ENCODE peak calls at places on chromosomes 7 and 10, in ten cellular contexts. Z is activated naive CD8-positive, alpha-beta T cell treated with anti-CD3 and anti-CD28 coated beads, Interleukin-2, amount 50 U/mL, for 16 hours; N is DMS53; T is trophoblast cell; O is NCI-H226; H is pancreas; V is left ventricle myocardium inferior; X is WTC11; S is bronchial epithelial cell; W is stimulated activated CD8-positive, alpha-beta memory T cell treated with anti-CD3 and anti-CD28 coated beads, Interleukin-4, amount 100 ng/mL, for 1 hour. L is an unnamed sample.

GRCh38 chr10:132588301-132589013 is 50.9 kb downstream of the INPP5A start:
- DNase-seq in W (no peak), S (no peak), H (peak), Z (no peak), X (peak), O (no peak), V (peak), N (no peak), T (peak), L (peak)

GRCh38 chr10:49549640-49550346 is 10.9 kb upstream of the ERCC6 start:
- DNase-seq in X (no peak), O (no peak), N (no peak), H (no peak), S (peak), Z (no peak), V (no peak), T (no peak), W (no peak), L (no peak)

GRCh38 chr10:19461588-19461987 is 354.6 kb upstream of the PLXDC2 start:
- DNase-seq in X (no peak), T (no peak), Z (no peak), H (no peak), N (no peak), W (no peak), S (no peak), V (no peak), O (no peak), L (no peak)

GRCh38 chr10:72009430-72010081 is 45.4 kb downstream of the CHST3 start:
- DNase-seq in W (no peak), N (no peak), H (peak), Z (no peak), T (peak), O (peak), X (no peak), V (peak), S (peak), L (peak)

GRCh38 chr10:47038881-47039557 is 127.8 kb downstream of the PTPN20 start:
- DNase-seq in H (no peak), N (no peak), X (peak), T (peak), Z (no peak), V (no peak), O (no peak), W (no peak), S (no peak), L (no peak)

GRCh38 chr10:75982611-75983369 is 551.4 kb downstream of the LRMDA start:
- DNase-seq in S (peak), T (no peak), N (no peak), O (no peak), Z (no peak), H (no peak), W (no peak), V (no peak), X (no peak), L (no peak)

GRCh38 chr7:36894190-36894589 is 169.9 kb upstream of the AOAH start:
- DNase-seq in H (no peak), Z (no peak), W (no peak), V (no peak), X (no peak), O (no peak), N (no peak), S (no peak), T (no peak), L (no peak)

GRCh38 chr7:136741941-136742340 is 126.5 kb upstream of the CHRM2 start:
- DNase-seq in S (peak), N (no peak), H (no peak), T (no peak), W (no peak), O (no peak), V (no peak), X (no peak), Z (no peak), L (no peak)

GRCh38 chr7:78090616-78091015 is 292.0 kb downstream of the PHTF2 start:
- DNase-seq in T (no peak), W (no peak), S (peak), O (peak), X (no peak), H (no peak), N (peak), Z (no peak), V (no peak), L (no peak)

GRCh38 chr7:17991866-17992648 is 35.6 kb downstream of the PRPS1L1 start:
- DNase-seq in H (peak), Z (no peak), O (no peak), S (no peak), W (no peak), X (peak), T (peak), V (no peak), N (no peak), L (no peak)

GRCh38 chr10:103465411-103466179 is 6.9 kb upstream of the CALHM1 start:
- DNase-seq in X (no peak), N (no peak), Z (no peak), S (no peak), V (no peak), T (no peak), W (no peak), O (no peak), H (no peak), L (no peak)

GRCh38 chr7:145848691-145849090 is 267.9 kb upstream of the CNTNAP2 start:
- DNase-seq in X (peak), S (no peak), N (peak), H (no peak), T (no peak), V (no peak), W (no peak), O (no peak), Z (no peak), L (no peak)

GRCh38 chr10:63286340-63286739 is 153.2 kb downstream of the NRBF2 start:
- DNase-seq in X (no peak), O (no peak), T (no peak), W (no peak), N (no peak), S (no peak), Z (no peak), H (no peak), V (no peak), L (no peak)

GRCh38 chr7:159121476-159121875 is 23.2 kb downstream of the VIPR2 start:
- DNase-seq in N (no peak), Z (no peak), H (no peak), W (no peak), V (no peak), S (no peak), X (no peak), T (no peak), O (no peak), L (no peak)

GRCh38 chr10:71517310-71518159 is 120.8 kb downstream of the CDH23 start:
- DNase-seq in Z (no peak), O (no peak), V (no peak), H (no peak), T (no peak), X (no peak), S (no peak), W (no peak), N (no peak), L (no peak)

GRCh38 chr7:153188630-153189029 is 429.1 kb downstream of the ACTR3B start:
- DNase-seq in H (no peak), T (peak), Z (no peak), O (no peak), V (no peak), X (no peak), S (no peak), W (no peak), N (no peak), L (no peak)

GRCh38 chr10:34813626-34814227 is 1.4 kb downstream of the PARD3 start:
- DNase-seq in X (no peak), S (peak), T (peak), O (peak), W (no peak), Z (no peak), H (peak), V (no peak), N (peak), L (peak)

GRCh38 chr7:42174391-42174848 is 62.6 kb downstream of the GLI3 start:
- DNase-seq in Z (no peak), N (no peak), S (no peak), W (no peak), X (no peak), H (no peak), V (no peak), T (no peak), O (no peak), L (no peak)

GRCh38 chr10:88372881-88373592 is 210.1 kb downstream of the RNLS start:
- DNase-seq in N (no peak), H (no peak), Z (no peak), S (no peak), V (no peak), O (no peak), T (no peak), W (no peak), X (no peak), L (no peak)

GRCh38 chr10:79475877-79476276 is 30.5 kb upstream of the ZCCHC24 start:
- DNase-seq in Z (no peak), S (peak), V (no peak), X (no peak), O (no peak), W (no peak), N (no peak), T (no peak), H (no peak), L (no peak)

GRCh38 chr10:61662794-61663259 is at the start of gene CABCOCO1:
- DNase-seq in O (peak), Z (no peak), W (no peak), X (peak), H (peak), N (peak), T (peak), S (peak), V (peak), L (peak)

GRCh38 chr7:143882020-143882610 is 19.9 kb downstream of the TCAF1 start:
- DNase-seq in N (peak), O (no peak), S (no peak), W (no peak), X (peak), V (peak), H (peak), Z (no peak), T (no peak), L (peak)

GRCh38 chr10:51129946-51130554 is 55.8 kb downstream of the PRKG1 start:
- DNase-seq in O (no peak), V (no peak), N (peak), S (peak), X (no peak), H (no peak), T (no peak), Z (no peak), W (no peak), L (no peak)

GRCh38 chr7:136339464-136339863 is 362.3 kb upstream of the MTPN start:
- DNase-seq in V (no peak), O (no peak), Z (no peak), S (no peak), W (no peak), X (no peak), T (no peak), N (no peak), H (no peak), L (no peak)

GRCh38 chr10:131555406-131555805 is 243.9 kb upstream of the TCERG1L start:
- DNase-seq in O (no peak), V (no peak), T (no peak), H (no peak), Z (no peak), N (no peak), W (no peak), S (no peak), X (no peak), L (no peak)

GRCh38 chr10:91629715-91630549 is 2.9 kb downstream of the PPP1R3C start:
- DNase-seq in Z (no peak), H (no peak), X (no peak), S (peak), N (no peak), W (no peak), T (no peak), V (no peak), O (no peak), L (no peak)